ENCODE peak calls at places on chromosomes 1 and 21, in six cellular contexts. Z, R, L, O, A and M are unnamed samples.

GRCh38 chr1:114524933-114525332 is 13.9 kb upstream of the TRIM33 start:
- DNase-seq in Z (no peak), R (no peak), L (no peak), O (no peak), A (no peak), M (no peak)

GRCh38 chr1:26853156-26853555 is 9.8 kb upstream of the SFN start:
- DNase-seq in Z (no peak), R (peak; percentile 90), L (peak; percentile 81), O (peak; percentile 63), A (peak; percentile 58), M (peak; percentile 82)

GRCh38 chr1:54989473-54989872 is 9.0 kb downstream of the TMEM61 start:
- DNase-seq in Z (no peak), R (no peak), L (no peak), O (no peak), A (no peak), M (no peak)

GRCh38 chr1:25486602-25487001 is 55.9 kb downstream of the MACO1 start:
- DNase-seq in Z (no peak), R (no peak), L (no peak), O (no peak), A (no peak), M (peak; percentile 28)

GRCh38 chr1:110798691-110799256 is 74.2 kb upstream of the CD53 start:
- DNase-seq in Z (no peak), R (no peak), L (no peak), O (no peak), A (peak; percentile 16), M (no peak)

GRCh38 chr1:28631713-28632112 is 11.2 kb downstream of the TAF12 start:
- DNase-seq in Z (no peak), R (no peak), L (no peak), O (no peak), A (no peak), M (no peak)

GRCh38 chr1:230550428-230550827 is 91.9 kb upstream of the COG2 start:
- DNase-seq in Z (no peak), R (no peak), L (no peak), O (no peak), A (no peak), M (no peak)

GRCh38 chr21:44568261-44568660 is 5.3 kb upstream of the KRTAP10-4 start:
- DNase-seq in Z (no peak), R (no peak), L (no peak), O (no peak), A (no peak), M (no peak)

GRCh38 chr21:45867041-45867630 is 114.4 kb upstream of the COL6A1 start:
- DNase-seq in Z (no peak), R (no peak), L (no peak), O (no peak), A (no peak), M (no peak)

GRCh38 chr1:151373196-151373595 is 691 bp upstream of the SELENBP1 start:
- DNase-seq in Z (no peak), R (no peak), L (no peak), O (no peak), A (no peak), M (no peak)

GRCh38 chr1:200372095-200372884 is 37.5 kb downstream of the ZNF281 start:
- DNase-seq in Z (peak; percentile 27), R (no peak), L (no peak), O (no peak), A (no peak), M (no peak)

GRCh38 chr1:147497826-147498225 is 43.5 kb upstream of the BCL9 start:
- DNase-seq in Z (no peak), R (no peak), L (no peak), O (no peak), A (no peak), M (no peak)

GRCh38 chr1:147496044-147496443 is 45.3 kb upstream of the BCL9 start:
- DNase-seq in Z (no peak), R (no peak), L (no peak), O (no peak), A (no peak), M (no peak)

GRCh38 chr1:147494998-147495580 is 46.2 kb upstream of the BCL9 start:
- DNase-seq in Z (peak; percentile 43), R (peak; percentile 74), L (peak; percentile 56), O (peak; percentile 48), A (peak; percentile 89), M (peak; percentile 83)

GRCh38 chr1:147493349-147493748 is 48.0 kb upstream of the BCL9 start:
- DNase-seq in Z (no peak), R (no peak), L (no peak), O (no peak), A (no peak), M (no peak)

DNA sequence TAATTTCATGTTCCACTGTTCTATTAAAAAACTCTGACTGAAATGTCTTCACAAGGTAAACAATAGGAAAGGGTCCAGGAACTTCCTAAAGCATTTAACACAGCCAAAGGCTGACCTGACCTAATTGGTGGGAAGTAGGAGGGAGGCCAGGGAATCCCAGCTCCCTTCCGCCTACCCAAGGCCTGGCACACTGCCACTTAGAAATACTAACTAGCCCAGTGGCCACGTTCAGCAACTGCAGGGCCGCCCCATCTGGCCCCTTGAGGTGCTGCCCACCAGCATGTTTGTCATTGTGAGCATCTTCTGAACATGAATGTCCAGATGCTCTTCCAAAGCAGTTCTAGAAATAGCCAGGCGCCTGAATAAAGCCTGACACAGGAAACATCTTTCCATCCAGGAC is 44.7 kb upstream of the BCL9 start:
- DNase-seq in Z (peak; percentile 4), R (no peak), L (peak; percentile 33), O (no peak), A (no peak), M (peak; percentile 30)
- TF ChIP-seq CTCF in Z (peak; percentile 52), R (peak; percentile 25), L (peak; percentile 64), O (peak; percentile 15), A (peak; percentile 32), M (no peak)

DNA sequence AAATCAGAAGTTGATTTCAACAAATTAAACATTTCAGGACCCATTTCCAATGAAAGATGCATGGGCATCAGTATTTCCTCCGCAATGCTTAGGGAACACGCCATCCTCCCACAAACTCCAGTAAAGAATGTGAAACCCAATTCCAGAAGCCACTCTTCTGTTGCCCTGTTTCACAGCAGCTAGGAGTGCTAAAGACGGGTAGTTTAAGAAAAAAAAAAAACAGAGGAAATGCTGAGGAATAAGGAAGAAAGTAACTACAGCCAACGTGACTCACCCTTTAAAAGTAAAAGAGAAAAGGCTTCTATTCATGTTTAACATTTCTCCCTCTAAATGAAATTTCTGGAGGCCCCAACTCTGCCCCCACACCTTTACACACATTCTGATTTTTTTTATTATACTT is 75.3 kb downstream of the HIVEP3 start:
- DNase-seq in Z (peak; percentile 33), R (no peak), L (no peak), O (no peak), A (no peak), M (no peak)
- TF ChIP-seq CTCF in Z (no peak), R (no peak), L (no peak), O (no peak), A (no peak), M (no peak)

GRCh38 chr1:5751833-5752714 is 240.2 kb downstream of the NPHP4 start:
- DNase-seq in Z (no peak), R (peak; percentile 21), L (no peak), O (no peak), A (no peak), M (no peak)
- TF ChIP-seq CTCF in Z (no peak), R (no peak), L (no peak), O (no peak), A (no peak), M (no peak)

GRCh38 chr1:44747878-44748277 is 8.2 kb downstream of the KIF2C start:
- DNase-seq in Z (no peak), R (no peak), L (no peak), O (no peak), A (no peak), M (no peak)
- TF ChIP-seq CTCF in Z (no peak), R (no peak), L (no peak), O (no peak), A (peak; percentile 9), M (no peak)

DNA sequence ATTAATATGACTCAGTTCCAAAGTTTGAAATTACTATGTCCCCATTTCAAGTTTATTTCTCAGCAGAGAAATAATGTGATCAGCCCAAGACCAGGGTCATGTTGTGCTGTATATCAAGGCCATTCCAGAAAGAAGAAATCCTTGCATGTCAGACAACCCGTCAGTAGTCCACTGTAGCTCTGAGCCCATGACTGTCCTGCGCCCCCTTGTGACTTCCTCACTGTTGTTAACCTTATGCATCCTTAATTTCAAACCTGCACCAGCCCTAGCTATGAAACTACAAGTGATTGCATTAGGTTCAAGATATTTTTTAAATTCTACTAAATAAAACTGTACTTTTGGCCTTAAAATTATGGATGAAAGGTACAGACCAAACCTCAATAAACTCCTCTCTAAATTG is 133.0 kb downstream of the LRRC7 start:
- DNase-seq in Z (no peak), R (no peak), L (no peak), O (no peak), A (peak; percentile 40), M (peak; percentile 4)
- TF ChIP-seq CTCF in Z (peak; percentile 49), R (no peak), L (no peak), O (no peak), A (peak; percentile 42), M (no peak)